ENCODE peak calls at places on chromosomes 5 and 9, in eight cellular contexts. L, A, C, T, I, J, Z and Q are unnamed samples.

GRCh38 chr9:5760338-5760737 is 72.6 kb downstream of the ERMP1 start:
- DNase-seq in L (no peak), A (no peak), C (no peak), T (no peak), I (no peak), J (no peak), Z (no peak), Q (no peak)

GRCh38 chr5:108669493-108669892 is 78.2 kb upstream of the FER start:
- DNase-seq in L (no peak), A (no peak), C (no peak), T (no peak), I (no peak), J (no peak), Z (no peak), Q (no peak)

GRCh38 chr5:65209341-65209740 is 272.4 kb downstream of the ADAMTS6 start:
- DNase-seq in L (no peak), A (no peak), C (peak; percentile 97), T (no peak), I (no peak), J (no peak), Z (no peak), Q (no peak)

GRCh38 chr9:111427186-111427585 is 57.0 kb downstream of the ECPAS start:
- DNase-seq in L (no peak), A (no peak), C (peak; percentile 71), T (no peak), I (no peak), J (no peak), Z (no peak), Q (no peak)

GRCh38 chr9:91716239-91716638 is 233.8 kb downstream of the ROR2 start:
- DNase-seq in L (no peak), A (no peak), C (no peak), T (no peak), I (no peak), J (no peak), Z (no peak), Q (no peak)

GRCh38 chr5:129664336-129664937 is 83.5 kb upstream of the MINAR2 start:
- DNase-seq in L (peak; percentile 17), A (no peak), C (peak; percentile 80), T (no peak), I (no peak), J (peak; percentile 36), Z (peak; percentile 18), Q (no peak)

GRCh38 chr5:150122536-150123481 is 32.8 kb downstream of the PDGFRB start:
- DNase-seq in L (no peak), A (no peak), C (no peak), T (no peak), I (no peak), J (no peak), Z (no peak), Q (no peak)

GRCh38 chr9:89919171-89919681 is 314.4 kb downstream of the GADD45G start:
- DNase-seq in L (no peak), A (no peak), C (no peak), T (peak; percentile 47), I (no peak), J (peak; percentile 39), Z (peak; percentile 72), Q (no peak)

GRCh38 chr5:36982146-36982545 is 105.6 kb downstream of the NIPBL start:
- DNase-seq in L (no peak), A (no peak), C (peak; percentile 68), T (no peak), I (no peak), J (no peak), Z (no peak), Q (no peak)

GRCh38 chr9:136023401-136024225 is 62.4 kb upstream of the UBAC1 start:
- DNase-seq in L (no peak), A (no peak), C (peak; percentile 77), T (no peak), I (peak; percentile 72), J (peak; percentile 85), Z (no peak), Q (no peak)

GRCh38 chr9:36445800-36446361 is 45.8 kb upstream of the RNF38 start:
- DNase-seq in L (no peak), A (no peak), C (no peak), T (no peak), I (no peak), J (no peak), Z (no peak), Q (no peak)

GRCh38 chr5:150112211-150113046 is 26.1 kb upstream of the CSF1R start:
- DNase-seq in L (no peak), A (no peak), C (peak; percentile 88), T (no peak), I (peak; percentile 73), J (peak; percentile 80), Z (no peak), Q (no peak)

GRCh38 chr5:72550595-72550994 is 43.4 kb upstream of the ZNF366 start:
- DNase-seq in L (no peak), A (no peak), C (no peak), T (no peak), I (no peak), J (no peak), Z (no peak), Q (no peak)

GRCh38 chr5:83097582-83098265 is 20.4 kb downstream of the XRCC4 start:
- DNase-seq in L (no peak), A (no peak), C (peak; percentile 59), T (no peak), I (no peak), J (no peak), Z (no peak), Q (no peak)